ENCODE peak calls at places on chromosomes 13 and 19, in six cellular contexts. K is upper lobe of right lung, X is neural progenitor cell, R is heart right ventricle, S is left ventricle myocardium inferior, Q is colonic mucosa. C is an unnamed sample.

GRCh38 chr13:94822356-94822755 is 110.0 kb upstream of the SOX21 start:
- DNase-seq in S (no peak), X (no peak), R (no peak), Q (no peak), K (no peak), C (no peak)

GRCh38 chr19:51159656-51160055 is 17.6 kb downstream of the SIGLEC7 start:
- DNase-seq in Q (no peak), X (no peak), K (no peak), R (no peak), S (no peak), C (no peak)

GRCh38 chr13:95020298-95020987 is 280.8 kb downstream of the ABCC4 start:
- DNase-seq in R (no peak), X (no peak), K (no peak), Q (no peak), S (no peak), C (no peak)

GRCh38 chr19:7869910-7870511 is 4.2 kb downstream of the PRR36 start:
- DNase-seq in X (peak), R (peak), Q (peak), K (peak), S (no peak), C (peak)

GRCh38 chr13:23899555-23899954 is 2.3 kb upstream of the C1QTNF9B start:
- DNase-seq in Q (peak), R (peak), K (no peak), S (no peak), X (peak), C (peak)

GRCh38 chr19:3459322-3459881 is 20.9 kb downstream of the SMIM24 start:
- DNase-seq in R (peak), X (no peak), S (peak), K (peak), Q (peak), C (peak)

GRCh38 chr13:81745391-81745790 is 1404.5 kb upstream of the SPRY2 start:
- DNase-seq in R (no peak), K (no peak), S (no peak), X (no peak), Q (no peak), C (no peak)

GRCh38 chr19:31071157-31071855 is 277.9 kb downstream of the TSHZ3 start:
- DNase-seq in Q (peak), X (no peak), S (no peak), K (no peak), R (no peak), C (no peak)

GRCh38 chr19:21468791-21469190 is 36.6 kb upstream of the ZNF429 start:
- DNase-seq in X (peak), S (no peak), Q (no peak), R (no peak), K (peak), C (peak)

GRCh38 chr19:21472507-21472906 is 32.9 kb upstream of the ZNF429 start:
- DNase-seq in R (no peak), X (no peak), K (no peak), Q (no peak), S (no peak), C (no peak)

DNA sequence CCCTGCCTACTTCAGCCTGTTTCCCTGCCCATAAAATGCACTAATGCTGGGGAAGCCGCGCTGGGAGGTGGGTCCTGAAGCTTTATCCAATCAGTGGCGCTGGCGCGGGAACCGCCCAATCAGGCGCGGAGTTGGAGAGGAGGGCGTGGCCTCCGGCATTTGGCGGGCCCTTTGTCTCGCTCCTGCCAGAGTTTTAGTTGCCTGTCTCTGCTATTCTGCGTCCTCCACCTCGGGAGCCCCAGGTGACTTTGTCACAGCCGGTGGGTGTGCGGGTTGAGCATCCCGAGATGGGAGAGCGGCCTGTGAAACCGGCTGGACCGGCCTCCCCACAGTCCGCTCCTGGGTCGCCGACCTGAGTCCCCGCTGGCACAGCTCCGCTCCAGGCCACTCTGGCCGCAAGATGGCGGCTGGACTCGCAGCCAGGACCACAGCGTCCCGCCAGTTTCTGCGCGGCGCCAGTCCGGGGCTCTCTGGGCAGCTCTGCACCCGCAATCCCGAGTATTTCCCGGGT is 30.7 kb upstream of the ZNF429 start:
- DNase-seq in K (peak), R (peak), S (peak), Q (peak), X (peak), C (peak)
- H3K4me3 ChIP-seq in K (peak), R (peak), S (peak), Q (peak), X (peak), C (peak)

DNA sequence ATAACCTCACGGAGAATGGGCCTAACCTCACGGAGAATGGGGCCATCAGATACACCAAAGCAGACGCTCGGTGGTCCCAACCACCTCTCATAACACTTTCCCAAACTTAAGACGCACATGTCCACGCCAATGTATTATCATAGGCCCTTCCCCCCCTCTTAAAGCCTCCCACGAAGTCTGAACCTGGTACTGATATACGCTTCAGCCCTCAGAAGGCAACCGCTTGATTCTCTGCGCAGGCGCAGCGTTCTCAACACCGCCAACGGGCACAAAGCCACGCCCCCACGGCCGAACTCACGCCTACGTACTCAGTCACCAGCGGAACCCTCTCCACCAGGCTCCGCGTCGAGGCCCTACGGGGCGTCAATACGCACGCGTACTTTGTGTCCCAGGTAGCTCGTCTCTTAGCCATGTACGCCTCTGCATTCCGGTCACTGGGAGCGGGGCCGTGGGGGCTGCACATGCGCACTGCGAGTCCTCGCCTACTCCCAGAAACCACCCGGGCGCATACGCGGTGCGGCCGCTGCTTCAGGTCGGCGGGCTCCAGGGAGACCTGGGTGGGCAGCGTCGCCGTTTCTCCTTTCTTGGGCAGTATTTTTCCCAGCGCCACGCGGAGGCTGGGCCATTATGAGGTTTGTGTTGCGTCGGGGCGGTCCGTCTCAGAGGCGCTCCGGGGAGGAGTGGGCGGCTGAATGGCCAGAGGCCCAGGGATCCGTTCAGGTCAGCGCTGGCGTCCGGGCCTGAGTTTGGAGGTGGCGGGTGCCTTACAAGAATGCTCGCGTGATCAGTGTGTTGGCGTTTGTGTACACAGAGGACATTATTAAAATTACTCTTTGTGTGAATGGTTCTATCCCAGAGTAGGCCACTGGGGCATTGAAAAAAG is 25.3 kb downstream of the ZNF582 start:
- DNase-seq in R (peak), S (peak), X (peak), Q (peak), K (peak), C (peak)
- H3K4me3 ChIP-seq in R (peak), S (peak), X (peak), Q (peak), K (peak), C (peak)

GRCh38 chr13:41401371-41401770 is 56.0 kb upstream of the RGCC start:
- DNase-seq in K (no peak), R (no peak), S (no peak), Q (no peak), X (peak), C (no peak)

GRCh38 chr13:41403983-41404382 is 53.4 kb upstream of the RGCC start:
- DNase-seq in R (no peak), K (no peak), Q (no peak), S (no peak), X (no peak), C (no peak)

GRCh38 chr13:41402695-41403511 is 54.4 kb upstream of the RGCC start:
- DNase-seq in Q (no peak), R (no peak), X (no peak), S (no peak), K (no peak), C (no peak)

DNA sequence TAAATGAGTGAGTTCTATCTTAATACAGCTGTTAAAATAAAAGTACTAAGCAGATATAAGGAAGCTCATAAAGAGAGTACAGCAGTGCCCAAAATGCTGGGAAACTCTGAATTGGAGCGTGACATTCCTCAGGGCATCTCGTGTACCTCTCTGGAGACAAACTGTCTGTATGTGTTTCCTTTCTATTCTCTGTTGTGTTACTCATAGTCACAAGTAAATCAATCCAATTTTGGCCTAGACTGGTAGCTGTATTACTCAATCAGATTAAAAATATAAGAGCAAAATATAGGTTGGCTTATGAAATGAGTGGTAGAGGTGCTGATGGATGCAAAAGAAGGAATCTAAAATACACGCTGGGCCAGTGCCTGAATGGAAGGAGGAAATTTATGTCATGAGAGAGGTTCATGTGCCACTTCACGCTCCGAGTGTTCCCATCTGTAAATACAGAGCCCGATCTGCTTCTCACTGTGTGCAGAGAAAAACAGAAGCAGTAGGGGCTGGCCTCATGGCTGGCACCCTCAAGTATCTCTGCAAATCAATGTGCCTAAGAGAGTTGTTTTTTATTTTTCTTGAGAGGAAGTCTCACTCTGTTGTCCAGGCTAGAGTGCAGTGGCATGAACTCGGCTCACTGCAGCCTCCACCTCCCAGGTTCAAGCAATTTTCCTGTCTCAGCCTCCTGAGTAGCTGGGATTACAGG is 58.7 kb upstream of the RGCC start:
- DNase-seq in K (no peak), S (no peak), R (no peak), Q (no peak), X (no peak), C (no peak)
- H3K4me3 ChIP-seq in K (no peak), S (no peak), R (no peak), Q (no peak), X (no peak), C (no peak)

GRCh38 chr19:47479701-47480503 is 4.1 kb downstream of the KPTN start:
- DNase-seq in Q (peak), K (peak), R (no peak), S (no peak), X (peak), C (no peak)
- H3K4me3 ChIP-seq in Q (no peak), K (no peak), R (no peak), S (peak), X (peak), C (no peak)

GRCh38 chr13:38661276-38661675 is 25.6 kb upstream of the FREM2 start:
- DNase-seq in R (no peak), Q (no peak), S (no peak), X (no peak), K (no peak), C (no peak)

GRCh38 chr13:38667526-38668094 is 19.3 kb upstream of the FREM2 start:
- DNase-seq in S (no peak), X (no peak), K (no peak), Q (no peak), R (no peak), C (no peak)

GRCh38 chr13:38662362-38662761 is 24.5 kb upstream of the FREM2 start:
- DNase-seq in Q (no peak), R (no peak), X (no peak), K (no peak), S (no peak), C (no peak)

GRCh38 chr13:38669234-38669964 is 17.5 kb upstream of the FREM2 start:
- DNase-seq in R (no peak), Q (no peak), X (no peak), K (no peak), S (no peak), C (no peak)

GRCh38 chr13:38664920-38665319 is 22.0 kb upstream of the FREM2 start:
- DNase-seq in Q (no peak), R (no peak), S (no peak), X (no peak), K (no peak), C (no peak)
- H3K4me3 ChIP-seq in Q (no peak), R (no peak), S (no peak), X (no peak), K (no peak), C (no peak)

DNA sequence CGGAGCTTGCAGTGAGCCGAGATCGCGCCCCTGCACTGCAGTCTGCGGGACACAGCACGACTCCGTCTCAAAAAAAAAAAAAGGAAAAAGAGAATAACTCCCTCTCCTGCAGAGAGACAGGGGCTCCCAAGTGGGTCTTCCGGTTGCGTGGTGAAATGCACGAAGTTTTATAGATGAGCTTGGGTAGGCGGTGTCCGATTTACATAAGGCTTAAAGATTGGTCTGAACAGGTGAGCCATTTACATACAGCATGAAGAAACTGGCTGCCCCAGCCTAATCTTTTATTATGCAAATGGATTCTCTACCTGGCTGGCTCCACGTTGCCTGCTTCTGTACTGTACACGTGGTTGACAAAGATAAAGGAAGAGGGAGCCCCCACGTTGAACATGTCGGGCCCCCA is 19.5 kb downstream of the ADGRE2 start:
- DNase-seq in S (no peak), X (peak), Q (peak), K (no peak), R (no peak), C (no peak)
- H3K4me3 ChIP-seq in S (no peak), X (peak), Q (peak), K (no peak), R (no peak), C (no peak)

DNA sequence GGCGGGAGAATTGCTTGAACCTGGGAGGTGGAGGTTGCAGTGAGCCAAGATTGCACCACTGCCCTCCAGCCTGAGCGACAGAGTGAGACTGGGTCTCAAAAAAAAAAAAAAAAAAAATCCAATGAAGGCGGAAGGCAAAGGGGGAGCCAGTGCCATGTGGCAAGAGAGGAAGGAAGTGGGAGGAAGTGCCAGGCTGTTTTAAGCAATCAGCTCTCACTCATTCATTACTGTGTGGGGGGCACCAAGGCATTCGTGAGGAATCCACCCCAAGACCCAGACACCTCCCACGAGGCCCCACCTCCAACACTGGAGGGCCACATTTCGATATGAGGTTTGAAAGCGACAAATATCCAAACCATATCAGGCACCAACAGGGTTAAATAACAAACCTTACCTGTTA is 7.7 kb upstream of the LRP3 start:
- DNase-seq in Q (no peak), K (peak), S (no peak), X (no peak), R (no peak), C (no peak)
- H3K4me3 ChIP-seq in Q (no peak), K (no peak), S (no peak), X (no peak), R (no peak), C (no peak)

C was measured in body of pancreas.